ENCODE peak calls at places on chromosomes 2 and 18, in seven cellular contexts. A is MM.1S, O is uterus, T is OCI-LY7, K is GM10248, U is Caco-2, Q is heart left ventricle. Y is an unnamed sample.
A peak's percentile ranks its signal among the peaks of the same experiment; 100 is the strongest.

GRCh38 chr2:1219901-1220691 is 193.2 kb upstream of the TPO start:
- DNase-seq in A (no peak), U (no peak), T (no peak), K (no peak), Q (no peak), O (no peak), Y (no peak)

GRCh38 chr2:33272001-33272400 is 204.4 kb upstream of the RASGRP3 start:
- DNase-seq in K (peak; percentile 45), A (peak; percentile 91), U (no peak), T (peak; percentile 89), O (no peak), Q (no peak), Y (peak; percentile 53)

GRCh38 chr2:133986881-133987793 is 266.7 kb upstream of the MGAT5 start:
- DNase-seq in U (no peak), O (no peak), Q (no peak), T (no peak), K (no peak), A (no peak), Y (no peak)

GRCh38 chr18:54392621-54393023 is 34.9 kb downstream of the C18orf54 start:
- DNase-seq in Q (no peak), A (peak; percentile 77), T (peak; percentile 69), U (peak; percentile 36), O (no peak), K (peak; percentile 45), Y (peak; percentile 52)

GRCh38 chr2:239991689-239992314 is 33.3 kb downstream of the NDUFA10 start:
- DNase-seq in Q (no peak), T (peak; percentile 62), A (peak; percentile 58), O (no peak), K (peak; percentile 48), U (peak; percentile 18), Y (peak; percentile 51)

GRCh38 chr18:48418409-48419267 is 9.5 kb upstream of the ZBTB7C start:
- DNase-seq in O (no peak), T (no peak), Q (no peak), K (no peak), A (no peak), U (no peak), Y (no peak)

GRCh38 chr2:86785456-86785855 is 5.3 kb downstream of the CD8A start:
- DNase-seq in K (no peak), U (no peak), Q (no peak), O (no peak), A (no peak), T (no peak), Y (no peak)

GRCh38 chr2:20027715-20028434 is 15.4 kb upstream of the MATN3 start:
- DNase-seq in T (no peak), O (no peak), A (no peak), K (no peak), Q (no peak), U (no peak), Y (no peak)

GRCh38 chr2:5868891-5869400 is 176.8 kb downstream of the SOX11 start:
- DNase-seq in O (no peak), Q (no peak), U (no peak), T (no peak), K (no peak), A (no peak), Y (no peak)

GRCh38 chr2:128722469-128722868 is 403.8 kb upstream of the HS6ST1 start:
- DNase-seq in Q (no peak), O (no peak), T (no peak), U (no peak), A (no peak), K (no peak), Y (no peak)

GRCh38 chr2:35946431-35946991 is 409.1 kb upstream of the CRIM1 start:
- DNase-seq in T (no peak), O (no peak), A (no peak), U (peak; percentile 8), Q (no peak), K (no peak), Y (no peak)

GRCh38 chr2:2842466-2842865 is 511.4 kb upstream of the MYT1L start:
- DNase-seq in T (no peak), K (no peak), Q (no peak), U (no peak), A (no peak), O (peak; percentile 4), Y (no peak)

GRCh38 chr2:222038086-222038802 is 260.6 kb downstream of the PAX3 start:
- DNase-seq in T (no peak), U (peak; percentile 18), A (peak; percentile 37), Q (no peak), O (no peak), K (no peak), Y (no peak)
- TF ChIP-seq CTCF in T (peak; percentile 64), U (peak; percentile 63), A (peak; percentile 37), Q (peak; percentile 27), O (no peak), K (peak; percentile 33), Y (no peak)

GRCh38 chr2:197037863-197038398 is 111.4 kb upstream of the PGAP1 start:
- DNase-seq in Q (no peak), A (no peak), K (no peak), U (no peak), O (no peak), T (no peak), Y (no peak)
- TF ChIP-seq CTCF in Q (no peak), A (no peak), K (no peak), U (no peak), O (no peak), T (no peak), Y (no peak)

GRCh38 chr2:224004105-224004715 is 34.9 kb downstream of the SERPINE2 start:
- DNase-seq in T (no peak), Q (no peak), A (no peak), U (no peak), K (no peak), O (no peak), Y (no peak)
- TF ChIP-seq CTCF in T (no peak), Q (no peak), A (no peak), U (no peak), K (no peak), O (no peak), Y (no peak)

DNA sequence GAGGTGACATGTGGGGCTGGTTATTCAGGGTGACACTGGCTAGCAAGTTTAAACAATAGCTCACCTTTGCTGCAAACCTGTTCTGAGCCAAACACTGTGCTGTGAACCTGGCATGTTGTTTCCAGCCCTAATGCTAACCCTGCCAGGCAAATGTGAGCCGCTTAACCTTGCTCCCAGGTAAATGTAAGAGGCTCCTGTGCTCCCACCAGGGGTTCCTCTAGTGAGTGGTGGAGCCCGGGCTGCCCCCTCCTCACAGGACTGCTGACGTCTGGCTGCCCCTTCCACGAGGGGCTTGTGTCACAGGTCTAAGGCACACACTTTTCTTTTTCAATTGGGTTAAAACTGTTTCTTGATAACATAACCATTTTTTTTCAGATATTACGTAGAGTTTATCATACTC is 223.7 kb downstream of the DCDC2C start:
- DNase-seq in U (no peak), T (no peak), K (no peak), Q (no peak), A (no peak), O (no peak), Y (no peak)
- TF ChIP-seq CTCF in U (no peak), T (no peak), K (no peak), Q (no peak), A (no peak), O (no peak), Y (no peak)

DNA sequence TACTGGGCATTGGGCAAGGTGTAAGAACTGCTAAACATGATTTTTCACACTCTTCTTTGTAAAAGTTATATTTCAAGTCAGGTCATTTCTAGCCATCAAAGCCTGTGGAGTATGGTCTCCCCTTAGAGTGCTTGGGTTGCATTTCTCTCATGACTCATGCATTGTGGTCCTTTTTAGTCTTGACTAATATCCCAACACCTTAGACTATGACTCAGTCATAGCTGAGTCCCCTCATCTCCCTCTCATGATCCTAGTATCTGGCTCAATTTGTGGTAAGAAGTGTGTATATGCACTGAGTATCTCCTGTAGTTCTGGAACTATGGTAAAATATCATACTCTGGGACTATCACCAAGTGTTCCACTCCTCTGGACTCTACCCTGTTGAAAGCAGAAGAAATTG is 186.8 kb downstream of the CYRIA start:
- DNase-seq in K (no peak), T (no peak), U (no peak), A (no peak), Q (no peak), O (no peak), Y (no peak)
- TF ChIP-seq CTCF in K (no peak), T (no peak), U (no peak), A (no peak), Q (no peak), O (no peak), Y (no peak)

DNA sequence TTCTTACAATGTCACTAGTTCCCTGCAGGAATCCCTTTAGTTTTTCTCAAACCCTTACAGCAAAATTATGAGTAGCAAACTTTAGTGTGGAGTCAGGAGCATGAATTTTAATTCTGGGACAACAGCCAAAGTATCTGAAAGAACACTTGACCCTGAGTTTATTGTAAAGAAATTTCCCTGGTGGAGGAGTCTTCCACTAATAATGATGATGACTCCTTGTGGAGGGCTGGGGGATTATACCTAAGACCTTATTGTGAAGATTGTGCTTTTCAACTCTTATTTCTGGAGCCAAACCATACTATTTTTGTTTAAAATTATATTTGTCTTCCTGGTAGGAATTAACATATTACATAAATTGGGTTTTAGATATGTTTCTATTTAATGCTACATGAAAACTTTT is 217.0 kb downstream of the MYO3B start:
- DNase-seq in A (no peak), U (no peak), T (no peak), K (no peak), O (no peak), Q (no peak), Y (no peak)
- TF ChIP-seq CTCF in A (no peak), U (peak; percentile 27), T (peak; percentile 41), K (no peak), O (no peak), Q (no peak), Y (no peak)

Y was measured in GM20000.